ENCODE peak calls at places on chromosomes 5 and 9, in eight cellular contexts. F is adrenal gland, Z is Peyer's patch, N is breast epithelium, Q is fibroblast of lung, R is IMR-90, M is A673, G is uterus. O is an unnamed sample. For H3K36me3, the result is how much of the 10 kb centered on the place peaks cover.

GRCh38 chr9:82363666-82364065 is 375.1 kb downstream of the SPATA31D1 start:
- DNase-seq in F (no peak), Z (no peak), N (no peak), Q (no peak), R (no peak), M (no peak), G (no peak), O (no peak)

GRCh38 chr5:139388198-139388821 is 1.4 kb downstream of the MZB1 start:
- DNase-seq in F (peak), Z (peak), N (peak), Q (peak), R (peak), M (peak), G (no peak), O (no peak)

GRCh38 chr5:56159521-56159947 is 73.6 kb downstream of the ANKRD55 start:
- DNase-seq in F (no peak), Z (no peak), N (no peak), Q (no peak), R (no peak), M (no peak), G (no peak), O (no peak)

GRCh38 chr5:180332861-180333260 is 20.3 kb downstream of the GFPT2 start:
- DNase-seq in F (no peak), Z (no peak), N (no peak), Q (no peak), R (no peak), M (no peak), G (no peak), O (no peak)

GRCh38 chr5:179680780-179681411 is at the start of gene CBY3:
- DNase-seq in F (no peak), Z (no peak), N (no peak), Q (no peak), R (peak), M (no peak), G (no peak), O (no peak)

GRCh38 chr5:41270423-41271251 is 57.3 kb upstream of the C6 start:
- DNase-seq in F (peak), Z (peak), N (no peak), Q (peak), R (peak), M (peak), G (peak), O (peak)

GRCh38 chr9:16100596-16101091 is 547.8 kb downstream of the CCDC171 start:
- DNase-seq in F (no peak), Z (no peak), N (no peak), Q (peak), R (peak), M (no peak), G (peak), O (peak)

GRCh38 chr5:157721159-157721558 is 10.1 kb upstream of the THG1L start:
- DNase-seq in F (no peak), Z (no peak), N (no peak), Q (no peak), R (no peak), M (no peak), G (no peak), O (no peak)

GRCh38 chr5:94113-94892 is 2.3 kb downstream of the PLEKHG4B start:
- DNase-seq in F (no peak), Z (no peak), N (no peak), Q (no peak), R (no peak), M (no peak), G (no peak), O (no peak)

GRCh38 chr5:39891376-39891775 is 466.6 kb upstream of the DAB2 start:
- DNase-seq in F (no peak), Z (no peak), N (no peak), Q (no peak), R (no peak), M (no peak), G (no peak), O (peak)

GRCh38 chr9:16970321-16970720 is 99.9 kb upstream of the BNC2 start:
- DNase-seq in F (no peak), Z (no peak), N (no peak), Q (no peak), R (no peak), M (no peak), G (no peak), O (no peak)

GRCh38 chr9:33165263-33166151 is 1.6 kb downstream of the B4GALT1 start:
- DNase-seq in F (no peak), Z (peak), N (no peak), Q (peak), R (peak), M (no peak), G (peak), O (peak)

GRCh38 chr5:79474416-79475173 is 39.3 kb downstream of the HOMER1 start:
- DNase-seq in F (no peak), Z (no peak), N (no peak), Q (no peak), R (peak), M (peak), G (no peak), O (no peak)

GRCh38 chr5:72067682-72068470 is 39.4 kb upstream of the MAP1B start:
- DNase-seq in F (no peak), Z (no peak), N (no peak), Q (peak), R (peak), M (no peak), G (no peak), O (peak)

GRCh38 chr5:71586052-71586940 is 844 bp upstream of the MCCC2 start:
- DNase-seq in F (peak), Z (no peak), N (no peak), Q (peak), R (peak), M (no peak), G (no peak), O (no peak)

GRCh38 chr5:103041071-103041676 is 78.8 kb downstream of the GIN1 start:
- DNase-seq in F (no peak), Z (no peak), N (no peak), Q (peak), R (peak), M (peak), G (no peak), O (no peak)

GRCh38 chr5:29143266-29143665 is 2050.2 kb upstream of the CDH6 start:
- DNase-seq in F (no peak), Z (no peak), N (no peak), Q (no peak), R (no peak), M (peak), G (no peak), O (no peak)

GRCh38 chr9:135906291-135907005 is 898 bp downstream of the CAMSAP1 start:
- DNase-seq in F (peak), Z (no peak), N (no peak), Q (peak), R (peak), M (peak), G (no peak), O (no peak)

GRCh38 chr5:14958196-14958595 is 86.6 kb upstream of the ANKH start:
- DNase-seq in F (no peak), Z (no peak), N (no peak), Q (peak), R (peak), M (no peak), G (no peak), O (no peak)

DNA sequence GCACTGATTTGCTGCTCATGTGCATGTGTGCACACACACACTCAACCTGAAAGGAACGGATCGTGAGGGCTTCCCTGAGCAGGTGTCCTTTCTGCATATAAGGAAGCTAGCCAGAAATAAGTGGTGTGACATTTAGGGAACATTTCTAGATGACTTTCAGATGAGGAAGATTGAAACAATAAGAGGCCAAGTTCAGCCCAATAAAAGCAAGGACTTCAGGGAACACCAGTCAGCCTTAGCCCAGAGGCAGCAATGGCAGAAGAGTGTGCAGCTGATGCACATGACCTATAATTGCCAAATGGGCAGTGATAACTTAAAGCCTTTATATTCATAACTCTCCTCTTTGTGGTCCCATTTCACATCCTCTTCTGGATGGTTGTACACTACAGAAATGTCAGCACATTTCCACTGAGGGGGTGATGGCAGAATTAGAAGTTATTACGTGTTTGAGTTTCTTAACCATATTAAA is 255.5 kb downstream of the TRIM32 start:
- DNase-seq in F (no peak), Z (no peak), N (no peak), Q (no peak), R (no peak), M (no peak), G (no peak), O (no peak)
- H3K36me3 ChIP-seq in F (under half), Z (under half), N (under half), Q (under half), R (under half), M (under half), G (under half), O (under half)

DNA sequence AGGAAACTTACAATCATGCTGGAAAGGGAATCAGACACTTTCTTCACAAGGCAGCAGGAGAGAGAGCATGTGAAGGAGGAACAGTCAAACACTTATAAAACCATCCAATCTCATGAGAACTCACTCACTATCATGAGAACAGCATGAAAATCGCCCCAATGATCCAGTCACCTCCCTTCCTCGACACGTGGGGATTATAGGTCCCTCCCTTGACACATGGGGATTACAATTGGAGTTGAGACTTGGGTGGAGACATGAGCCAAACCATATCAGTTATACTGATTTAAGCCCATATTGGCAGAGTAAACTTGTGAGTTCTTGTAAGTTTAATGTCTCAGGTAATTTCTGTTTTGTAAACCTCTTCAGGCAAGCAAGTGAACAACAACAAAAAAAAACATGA is 70.8 kb downstream of the ERAP1 start:
- DNase-seq in F (no peak), Z (no peak), N (no peak), Q (no peak), R (no peak), M (no peak), G (no peak), O (no peak)
- H3K27ac ChIP-seq in F (no peak), Z (no peak), N (no peak), Q (no peak), R (no peak), M (no peak), G (no peak), O (no peak)

GRCh38 chr5:143650296-143650695 is 161.7 kb upstream of the HMHB1 start:
- DNase-seq in F (no peak), Z (no peak), N (no peak), Q (no peak), R (no peak), M (no peak), G (no peak), O (no peak)

GRCh38 chr5:143645356-143645755 is 166.6 kb upstream of the HMHB1 start:
- DNase-seq in F (no peak), Z (no peak), N (no peak), Q (no peak), R (no peak), M (no peak), G (no peak), O (no peak)

GRCh38 chr5:143649869-143650268 is 162.1 kb upstream of the HMHB1 start:
- DNase-seq in F (no peak), Z (no peak), N (no peak), Q (peak), R (peak), M (no peak), G (no peak), O (no peak)

GRCh38 chr5:143646961-143647360 is 165.0 kb upstream of the HMHB1 start:
- DNase-seq in F (no peak), Z (no peak), N (no peak), Q (no peak), R (peak), M (no peak), G (no peak), O (no peak)

DNA sequence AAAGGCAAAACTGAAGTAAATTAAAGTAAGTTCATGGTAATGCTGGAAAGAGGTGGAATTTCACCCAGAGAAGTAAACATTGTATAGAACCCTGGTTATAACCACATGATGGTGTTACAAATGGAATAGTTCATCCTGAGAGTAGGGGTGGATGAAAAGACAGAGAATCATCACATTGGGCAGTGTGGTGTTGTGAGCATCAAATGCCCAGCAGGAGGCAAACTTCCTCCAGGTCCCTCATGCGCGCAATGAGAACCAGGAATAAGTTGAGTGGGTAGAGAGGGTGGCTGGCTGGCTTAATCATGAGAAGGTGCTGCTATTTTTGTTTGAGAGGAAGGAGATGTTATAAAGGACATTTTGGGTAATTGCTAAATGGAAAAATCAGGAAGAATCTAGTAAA is 163.3 kb upstream of the HMHB1 start:
- DNase-seq in F (no peak), Z (no peak), N (no peak), Q (no peak), R (no peak), M (peak), G (no peak), O (no peak)
- TF ChIP-seq CTCF in F (no peak), Z (no peak), N (no peak), Q (no peak), R (peak), M (peak), G (no peak), O (peak)

DNA sequence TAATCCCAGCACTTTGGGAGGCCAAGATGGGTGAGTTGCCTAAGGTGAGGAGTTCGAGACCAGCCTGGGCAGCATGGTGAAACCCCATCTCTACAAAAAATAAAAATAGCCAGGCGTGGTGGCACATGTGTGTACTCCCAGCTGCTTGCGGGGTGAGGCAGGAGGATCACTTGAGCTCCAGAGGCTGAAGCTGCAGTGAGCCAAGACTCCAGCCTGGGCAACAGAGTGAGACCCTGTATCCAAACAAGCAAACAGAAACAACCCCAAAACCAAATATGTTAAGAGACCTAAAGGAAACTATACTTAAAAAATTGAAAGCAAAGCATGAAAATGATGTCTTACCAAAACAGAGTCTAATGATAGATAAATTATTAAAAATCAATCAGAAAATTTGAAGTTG is 12.4 kb downstream of the HNRNPAB start:
- DNase-seq in F (no peak), Z (no peak), N (no peak), Q (no peak), R (no peak), M (no peak), G (no peak), O (no peak)
- H3K36me3 ChIP-seq in F (under half), Z (half or more), N (under half), Q (under half), R (half or more), M (half or more), G (under half), O (under half)

GRCh38 chr5:76808142-76808691 is 10.6 kb upstream of the F2RL1 start:
- DNase-seq in F (no peak), Z (no peak), N (no peak), Q (no peak), R (no peak), M (peak), G (no peak), O (no peak)
- H3K27ac ChIP-seq in F (no peak), Z (no peak), N (no peak), Q (no peak), R (no peak), M (no peak), G (no peak), O (peak)

GRCh38 chr5:177472460-177473441 is 683 bp downstream of the DBN1 start:
- DNase-seq in F (no peak), Z (peak), N (no peak), Q (no peak), R (no peak), M (peak), G (no peak), O (no peak)
- TF ChIP-seq CTCF in F (no peak), Z (no peak), N (no peak), Q (no peak), R (no peak), M (no peak), G (no peak), O (no peak)

GRCh38 chr5:115825948-115826347 is 9.5 kb upstream of the CDO1 start:
- DNase-seq in F (no peak), Z (no peak), N (no peak), Q (no peak), R (no peak), M (no peak), G (no peak), O (no peak)

GRCh38 chr5:115831163-115831768 is 10.1 kb downstream of the ATG12 start:
- DNase-seq in F (no peak), Z (peak), N (no peak), Q (peak), R (peak), M (peak), G (no peak), O (no peak)

GRCh38 chr5:115835481-115835880 is 5.9 kb downstream of the ATG12 start:
- DNase-seq in F (no peak), Z (no peak), N (no peak), Q (no peak), R (no peak), M (no peak), G (no peak), O (no peak)

GRCh38 chr5:115829913-115830312 is 11.5 kb downstream of the ATG12 start:
- DNase-seq in F (no peak), Z (no peak), N (no peak), Q (no peak), R (no peak), M (no peak), G (no peak), O (no peak)
- H3K36me3 ChIP-seq in F (under half), Z (under half), N (under half), Q (under half), R (under half), M (under half), G (under half), O (under half)

GRCh38 chr5:108564441-108564840 is 182.5 kb upstream of the FBXL17 start:
- DNase-seq in F (no peak), Z (no peak), N (no peak), Q (no peak), R (no peak), M (no peak), G (no peak), O (no peak)

GRCh38 chr5:108562205-108562454 is 180.2 kb upstream of the FBXL17 start:
- DNase-seq in F (no peak), Z (no peak), N (no peak), Q (no peak), R (no peak), M (no peak), G (no peak), O (no peak)

GRCh38 chr5:108561416-108562204 is 179.7 kb upstream of the FBXL17 start:
- DNase-seq in F (no peak), Z (no peak), N (no peak), Q (no peak), R (peak), M (no peak), G (no peak), O (no peak)

DNA sequence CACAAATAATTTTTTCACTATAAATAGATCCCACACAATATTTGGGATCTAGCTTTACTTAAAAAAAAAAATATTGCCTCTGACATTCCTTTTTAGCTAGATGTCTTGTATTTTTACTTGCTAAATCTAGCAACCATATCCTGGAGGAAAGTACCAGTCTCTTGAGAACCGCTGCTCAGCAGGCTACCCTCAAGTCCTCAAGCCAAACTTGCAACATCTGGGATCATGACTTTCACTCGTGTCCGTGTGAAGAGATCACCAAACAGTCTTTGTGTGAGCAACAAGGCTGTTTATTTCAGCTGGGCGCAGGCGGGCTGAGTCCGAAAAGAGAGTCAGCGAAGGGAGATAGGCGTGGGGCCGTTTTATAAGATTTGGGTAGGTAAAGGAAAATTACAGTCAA is 180.3 kb upstream of the FER start:
- DNase-seq in F (no peak), Z (no peak), N (no peak), Q (no peak), R (no peak), M (no peak), G (no peak), O (no peak)
- H3K27ac ChIP-seq in F (no peak), Z (no peak), N (no peak), Q (no peak), R (no peak), M (no peak), G (no peak), O (no peak)

O was measured in brain microvascular endothelial cell.